ENCODE peak calls at places on chromosomes 6 and 20, in six cellular contexts. V, P, E, N, Y and Z are unnamed samples. For H3K4me1, the result is how much of the 10 kb centered on the place peaks cover.

GRCh38 chr6:44925100-44925739 is 402.9 kb upstream of the RUNX2 start:
- DNase-seq in E (no peak), Y (peak), P (no peak), N (no peak), V (no peak), Z (peak)

GRCh38 chr6:37188962-37189510 is 19.1 kb downstream of the PIM1 start:
- DNase-seq in N (no peak), P (no peak), V (no peak), E (no peak), Y (no peak), Z (no peak)

GRCh38 chr6:52976591-52977035 is 18.5 kb downstream of the GSTA4 start:
- DNase-seq in Y (no peak), P (peak), N (no peak), V (no peak), E (peak), Z (no peak)

GRCh38 chr20:43404880-43405279 is 52.8 kb upstream of the SRSF6 start:
- DNase-seq in Y (peak), V (no peak), N (no peak), P (peak), E (no peak), Z (no peak)

GRCh38 chr6:7919871-7920270 is 9.3 kb upstream of the TXNDC5 start:
- DNase-seq in Y (peak), P (no peak), E (no peak), V (no peak), N (no peak), Z (no peak)

GRCh38 chr6:125701354-125701668 is 48.1 kb upstream of the HEY2 start:
- DNase-seq in Y (no peak), V (no peak), E (no peak), N (no peak), P (no peak), Z (no peak)

GRCh38 chr20:49961413-49961812 is 21.4 kb upstream of the SNAI1 start:
- DNase-seq in Y (no peak), V (no peak), P (no peak), E (no peak), N (no peak), Z (no peak)

GRCh38 chr20:50329981-50330503 is 139.4 kb downstream of the CEBPB start:
- DNase-seq in E (no peak), V (no peak), Y (no peak), P (no peak), N (no peak), Z (no peak)

GRCh38 chr6:31738048-31738979 is 1.5 kb upstream of the MSH5 start:
- DNase-seq in N (peak), V (peak), Y (peak), E (peak), P (no peak), Z (peak)

GRCh38 chr20:63551068-63551467 is 2.9 kb upstream of the FNDC11 start:
- DNase-seq in V (no peak), P (no peak), N (no peak), E (no peak), Y (no peak), Z (no peak)

GRCh38 chr6:29722773-29723665 is at the start of gene HLA-F:
- DNase-seq in V (peak), E (peak), P (peak), Y (peak), N (peak), Z (peak)

GRCh38 chr20:22288957-22289356 is 295.4 kb downstream of the FOXA2 start:
- DNase-seq in Y (peak), E (no peak), V (no peak), P (no peak), N (no peak), Z (no peak)

GRCh38 chr20:23744726-23745646 is 5.7 kb downstream of the CST1 start:
- DNase-seq in V (no peak), N (no peak), E (no peak), P (no peak), Y (no peak), Z (no peak)

GRCh38 chr6:100203391-100203790 is 209.4 kb upstream of the MCHR2 start:
- DNase-seq in E (no peak), N (no peak), Y (peak), P (no peak), V (no peak), Z (no peak)

GRCh38 chr6:51330971-51331370 is 512.3 kb downstream of the TFAP2B start:
- DNase-seq in N (no peak), V (no peak), P (peak), Y (no peak), E (no peak), Z (no peak)

GRCh38 chr6:112307707-112308106 is 39.4 kb upstream of the RFPL4B start:
- DNase-seq in P (no peak), Y (no peak), N (no peak), E (no peak), V (no peak), Z (no peak)

GRCh38 chr6:45836984-45837383 is 178.7 kb downstream of the CLIC5 start:
- DNase-seq in P (no peak), Y (no peak), N (no peak), E (no peak), V (no peak), Z (no peak)

GRCh38 chr20:51368461-51369211 is 173.9 kb downstream of the NFATC2 start:
- DNase-seq in V (no peak), Y (no peak), E (no peak), P (no peak), N (no peak), Z (no peak)

GRCh38 chr20:4949833-4950178 is 51.5 kb downstream of the SLC23A2 start:
- DNase-seq in V (no peak), E (no peak), P (peak), Y (peak), N (no peak), Z (no peak)

GRCh38 chr6:90446164-90446563 is 140.7 kb downstream of the MAP3K7 start:
- DNase-seq in E (no peak), P (no peak), Y (no peak), N (no peak), V (no peak), Z (no peak)

GRCh38 chr6:48429610-48430009 is 318.6 kb upstream of the PTCHD4 start:
- DNase-seq in V (no peak), P (no peak), E (no peak), Y (no peak), N (no peak), Z (no peak)

GRCh38 chr6:2275207-2275891 is 29.9 kb upstream of the GMDS start:
- DNase-seq in Y (no peak), P (no peak), V (no peak), E (no peak), N (no peak), Z (no peak)

GRCh38 chr6:158751842-158752424 is 67.2 kb downstream of the EZR start:
- DNase-seq in Y (no peak), N (no peak), V (no peak), P (no peak), E (no peak), Z (no peak)

GRCh38 chr20:61619751-61620150 is 367.7 kb downstream of the CDH4 start:
- DNase-seq in Y (no peak), V (no peak), N (no peak), E (no peak), P (no peak), Z (peak)
- H3K27ac ChIP-seq in Y (no peak), V (no peak), N (no peak), E (no peak), P (no peak), Z (no peak)

GRCh38 chr6:19691465-19692167 is 145.6 kb upstream of the ID4 start:
- DNase-seq in Y (no peak), E (no peak), P (peak), V (no peak), N (no peak), Z (no peak)
- H3K4me3 ChIP-seq in Y (no peak), E (peak), P (peak), V (peak), N (peak), Z (no peak)

GRCh38 chr20:41061155-41061554 is 32.5 kb downstream of the TOP1 start:
- DNase-seq in Y (peak), N (no peak), P (no peak), V (no peak), E (no peak), Z (no peak)

GRCh38 chr20:41055679-41056078 is 27.1 kb downstream of the TOP1 start:
- DNase-seq in N (no peak), E (no peak), P (no peak), V (no peak), Y (no peak), Z (no peak)

GRCh38 chr20:41058007-41058673 is 29.5 kb downstream of the TOP1 start:
- DNase-seq in P (no peak), V (no peak), N (no peak), Y (peak), E (peak), Z (no peak)

GRCh38 chr20:41059236-41059635 is 30.6 kb downstream of the TOP1 start:
- DNase-seq in N (no peak), E (no peak), P (no peak), V (no peak), Y (no peak), Z (no peak)

DNA sequence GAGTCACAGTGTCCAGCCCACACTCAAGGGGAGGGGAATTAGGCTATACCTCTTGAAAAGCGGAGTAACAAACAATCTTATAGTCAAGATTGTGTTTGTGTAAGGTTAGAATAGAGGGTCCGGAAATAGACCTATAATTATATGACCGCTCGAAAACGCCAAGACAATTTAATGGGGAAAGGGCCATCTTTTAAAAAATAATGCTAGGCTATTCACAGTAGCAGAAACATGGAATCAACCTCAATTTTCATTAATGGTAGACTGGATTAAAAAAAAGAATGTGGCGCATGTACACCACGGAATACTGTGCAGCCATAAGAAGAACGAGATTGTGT is 30.0 kb downstream of the TOP1 start:
- DNase-seq in V (no peak), N (no peak), Y (no peak), P (no peak), E (no peak), Z (no peak)
- H3K4me1 ChIP-seq in V (under half), N (under half), Y (under half), P (under half), E (under half), Z (under half)

DNA sequence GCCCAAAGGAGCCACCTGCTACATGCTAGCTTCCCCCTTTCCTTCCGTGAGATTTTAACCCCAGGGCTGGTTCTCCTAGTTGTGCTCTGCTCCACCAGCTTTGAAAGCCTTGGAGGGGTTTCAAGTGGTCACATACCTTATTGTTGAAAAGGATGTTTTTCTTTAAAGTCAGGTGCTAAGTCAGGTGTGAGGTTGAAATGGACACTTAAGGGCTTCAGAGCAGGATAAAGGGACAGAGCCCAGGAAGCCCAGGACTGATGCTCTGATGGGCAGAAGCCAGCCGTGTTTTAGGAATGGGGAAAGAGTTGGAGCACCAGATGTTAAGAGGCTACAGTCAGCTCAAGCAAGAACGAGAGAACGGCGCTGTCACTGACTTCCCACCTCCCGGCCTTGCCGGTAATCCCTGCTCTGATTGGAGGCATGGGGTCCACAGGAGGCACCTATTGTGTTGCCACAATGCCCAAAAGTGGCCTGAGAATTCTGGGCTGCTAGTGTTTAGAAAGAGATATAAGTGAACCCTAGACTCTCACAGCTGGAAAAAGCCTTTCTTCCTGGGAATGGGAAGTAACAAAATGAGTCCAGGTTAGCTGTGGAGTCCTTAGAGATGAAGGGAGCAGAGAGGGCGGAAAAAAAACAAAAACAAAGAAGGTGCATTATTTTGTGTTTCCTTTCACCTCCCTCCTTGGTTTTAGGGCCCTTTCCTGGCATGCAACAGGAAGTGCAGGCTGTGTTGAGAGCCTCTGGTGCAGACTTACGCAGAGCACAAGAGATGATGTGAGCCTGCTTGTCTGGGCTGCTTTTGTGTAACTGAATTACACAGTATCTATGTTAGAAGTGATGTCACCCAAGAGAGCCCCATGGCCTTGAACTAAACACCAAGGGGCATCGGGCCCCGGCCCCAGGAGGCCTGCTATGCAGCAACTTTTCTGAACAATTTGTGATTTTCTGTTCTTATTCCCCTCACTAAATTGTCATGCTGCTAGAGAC is 25.2 kb downstream of the GNAS start:
- DNase-seq in V (no peak), P (peak), Y (no peak), E (no peak), N (no peak), Z (no peak)
- H3K27ac ChIP-seq in V (no peak), P (peak), Y (no peak), E (no peak), N (no peak), Z (no peak)

GRCh38 chr6:13708679-13709261 is 2.9 kb downstream of the RANBP9 start:
- DNase-seq in V (no peak), E (no peak), N (no peak), Y (peak), P (no peak), Z (no peak)
- H3K4me3 ChIP-seq in V (peak), E (peak), N (peak), Y (peak), P (peak), Z (peak)

DNA sequence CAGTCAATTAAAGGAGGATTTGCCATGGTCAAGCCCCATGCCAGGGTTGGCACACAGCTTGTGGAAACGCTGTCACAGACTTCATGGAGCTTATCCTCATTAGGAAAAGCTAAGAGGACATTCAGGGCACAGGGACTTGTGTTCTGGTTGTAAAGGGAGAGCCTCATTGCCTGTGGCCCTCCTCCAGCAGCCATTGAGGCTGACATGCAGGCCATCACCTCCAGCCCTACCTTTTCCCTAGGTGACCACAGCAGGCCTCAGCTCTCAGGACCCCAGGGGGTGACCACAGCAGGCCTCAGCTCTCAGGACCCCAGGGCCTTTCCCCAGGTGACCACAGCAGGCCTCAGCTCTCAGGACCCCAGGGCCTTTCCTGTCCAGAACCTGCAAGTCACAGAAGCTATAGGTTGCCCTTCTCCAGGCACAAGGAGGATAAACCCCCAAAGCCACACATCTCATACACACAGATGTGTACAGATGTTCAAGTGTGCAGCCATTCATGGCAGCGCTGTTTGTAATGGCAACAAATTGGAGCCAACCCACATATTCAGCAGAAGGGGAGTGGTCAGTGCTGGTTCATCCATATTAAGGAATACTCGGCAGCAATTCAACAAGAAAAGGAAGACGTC is 26.1 kb downstream of the DUSP22 start:
- DNase-seq in V (no peak), Y (no peak), P (no peak), E (no peak), N (no peak), Z (no peak)
- H3K4me1 ChIP-seq in V (under half), Y (under half), P (under half), E (under half), N (under half), Z (under half)

DNA sequence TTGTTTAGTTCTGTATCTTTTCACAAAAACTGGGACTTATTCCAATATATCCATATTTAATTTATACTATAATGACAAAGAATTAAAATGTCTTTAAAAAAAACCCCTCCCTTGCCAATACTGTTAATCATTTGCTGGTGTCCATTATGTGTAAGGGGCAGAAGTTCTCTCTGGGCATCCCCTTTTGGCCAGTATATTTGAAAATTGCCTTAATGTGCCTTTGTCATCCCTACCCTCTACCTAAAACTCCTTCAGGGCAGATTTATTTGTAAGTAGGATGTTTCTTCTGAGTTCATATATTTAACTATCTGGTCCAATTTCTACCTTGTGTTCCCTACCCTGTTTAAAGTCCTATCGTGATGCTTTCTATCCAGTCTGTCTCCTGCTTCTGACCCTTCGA is 62.9 kb downstream of the ARHGAP18 start:
- DNase-seq in Y (no peak), E (no peak), N (no peak), P (no peak), V (no peak), Z (no peak)
- H3K27ac ChIP-seq in Y (no peak), E (no peak), N (no peak), P (no peak), V (peak), Z (no peak)

DNA sequence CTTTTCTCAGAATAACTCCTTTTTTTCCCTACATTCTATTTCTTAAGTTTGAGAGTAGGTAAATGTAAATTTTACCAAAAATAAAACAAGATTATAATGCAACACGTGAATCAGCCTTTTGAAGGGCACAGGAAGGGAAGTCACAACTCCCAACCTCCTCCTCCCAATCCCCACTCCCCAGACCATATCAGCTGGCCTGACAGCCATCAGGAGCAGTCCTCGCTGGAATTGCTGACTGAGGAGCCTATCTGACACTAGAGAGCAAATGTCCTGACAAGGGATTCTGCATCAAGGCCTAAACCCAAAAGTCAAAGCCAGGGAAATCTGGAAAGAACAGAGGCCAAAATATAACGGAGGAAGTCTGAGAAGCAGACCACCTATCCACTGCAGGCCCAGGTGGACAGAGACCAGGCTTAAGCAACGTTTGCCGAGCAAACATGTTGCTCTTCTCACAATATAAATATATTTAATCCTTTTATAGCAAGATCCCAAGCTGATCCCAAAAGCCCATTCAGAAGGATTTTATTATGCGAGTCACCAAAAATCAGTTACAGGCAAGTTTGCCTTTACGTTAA is 2.5 kb downstream of the RRAGD start:
- DNase-seq in N (no peak), P (no peak), V (no peak), Y (no peak), E (no peak), Z (no peak)
- H3K4me3 ChIP-seq in N (no peak), P (peak), V (no peak), Y (no peak), E (no peak), Z (no peak)